ENCODE peak calls at places on chromosomes 7 and 10, in seven cellular contexts. N is HCT116, W is GM12878, Z is K562, V is H1, J is SK-N-SH, L is HepG2. A is an unnamed sample.

GRCh38 chr7:72140566-72140965 is 271.6 kb downstream of the CALN1 start:
- DNase-seq in W (no peak), V (no peak), L (no peak), Z (no peak), N (no peak), J (no peak), A (no peak)

GRCh38 chr7:157926107-157926506 is 589.3 kb downstream of the DNAJB6 start:
- DNase-seq in L (no peak), N (no peak), V (no peak), W (no peak), Z (no peak), J (no peak), A (no peak)

GRCh38 chr7:140621326-140622035 is 19.1 kb downstream of the DENND2A start:
- DNase-seq in W (no peak), V (no peak), Z (no peak), J (no peak), N (no peak), L (no peak), A (no peak)

GRCh38 chr7:116291937-116292336 is 81.6 kb downstream of the TES start:
- DNase-seq in N (no peak), J (no peak), L (no peak), W (no peak), Z (no peak), V (no peak), A (no peak)

GRCh38 chr7:2080069-2080405 is 152.7 kb downstream of the MAD1L1 start:
- DNase-seq in N (no peak), J (no peak), L (no peak), V (no peak), Z (no peak), W (no peak), A (no peak)

GRCh38 chr10:48493083-48493871 is 111.6 kb downstream of the ARHGAP22 start:
- DNase-seq in L (no peak), V (no peak), N (no peak), Z (no peak), W (no peak), J (peak), A (no peak)

GRCh38 chr10:123274513-123275182 is 120.4 kb downstream of the BUB3 start:
- DNase-seq in W (no peak), J (no peak), L (no peak), N (no peak), V (no peak), Z (no peak), A (peak)

GRCh38 chr10:78528749-78529204 is 495.1 kb downstream of the RPS24 start:
- DNase-seq in J (no peak), V (no peak), W (no peak), N (no peak), L (peak), Z (no peak), A (peak)

GRCh38 chr10:43202224-43202656 is 64.0 kb downstream of the CSGALNACT2 start:
- DNase-seq in N (peak), Z (peak), J (peak), W (no peak), L (no peak), V (no peak), A (no peak)

GRCh38 chr7:91657386-91658120 is 222.9 kb downstream of the MTERF1 start:
- DNase-seq in J (no peak), V (no peak), L (no peak), N (no peak), W (no peak), Z (no peak), A (no peak)
- TF ChIP-seq JUND in J (no peak), V (no peak), L (no peak), N (no peak), W (no peak), Z (no peak), A (no peak)

DNA sequence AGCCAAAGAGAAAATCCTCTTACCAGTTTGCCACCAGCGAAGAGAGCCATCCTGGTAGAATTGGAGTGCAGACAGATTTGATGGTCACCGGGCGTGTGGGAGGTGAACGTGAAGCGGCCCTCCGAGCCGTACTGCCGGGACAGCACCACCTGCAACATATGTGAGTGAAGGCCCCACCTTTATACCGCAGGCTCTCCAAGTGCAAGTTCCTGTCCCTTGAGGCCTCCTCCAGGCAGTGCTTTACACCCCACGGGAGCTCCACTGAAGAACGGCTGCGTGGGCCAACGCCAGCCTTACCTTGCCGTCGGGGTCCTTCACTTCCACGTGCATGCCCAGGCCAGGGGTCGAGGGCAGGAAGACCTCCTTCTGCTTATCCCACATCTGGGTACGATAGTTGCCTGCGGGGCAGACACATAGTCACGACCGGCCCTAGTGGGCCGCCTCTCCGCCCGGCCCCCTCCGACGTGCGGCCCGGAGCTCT is 565 bp downstream of the TMED4 start:
- DNase-seq in W (no peak), L (no peak), N (no peak), V (no peak), Z (peak), J (no peak), A (peak)
- TF ChIP-seq JUND in W (no peak), L (no peak), N (no peak), V (no peak), Z (no peak), J (no peak), A (no peak)

GRCh38 chr7:30411897-30412296 is 66.7 kb downstream of the NOD1 start:
- DNase-seq in N (no peak), J (no peak), V (no peak), L (no peak), W (no peak), Z (no peak), A (no peak)

GRCh38 chr7:30413864-30414263 is 64.7 kb downstream of the NOD1 start:
- DNase-seq in N (no peak), V (no peak), Z (no peak), J (no peak), L (no peak), W (no peak), A (no peak)

GRCh38 chr7:30411173-30411572 is 67.4 kb downstream of the NOD1 start:
- DNase-seq in N (no peak), Z (no peak), V (no peak), L (no peak), J (no peak), W (no peak), A (no peak)

DNA sequence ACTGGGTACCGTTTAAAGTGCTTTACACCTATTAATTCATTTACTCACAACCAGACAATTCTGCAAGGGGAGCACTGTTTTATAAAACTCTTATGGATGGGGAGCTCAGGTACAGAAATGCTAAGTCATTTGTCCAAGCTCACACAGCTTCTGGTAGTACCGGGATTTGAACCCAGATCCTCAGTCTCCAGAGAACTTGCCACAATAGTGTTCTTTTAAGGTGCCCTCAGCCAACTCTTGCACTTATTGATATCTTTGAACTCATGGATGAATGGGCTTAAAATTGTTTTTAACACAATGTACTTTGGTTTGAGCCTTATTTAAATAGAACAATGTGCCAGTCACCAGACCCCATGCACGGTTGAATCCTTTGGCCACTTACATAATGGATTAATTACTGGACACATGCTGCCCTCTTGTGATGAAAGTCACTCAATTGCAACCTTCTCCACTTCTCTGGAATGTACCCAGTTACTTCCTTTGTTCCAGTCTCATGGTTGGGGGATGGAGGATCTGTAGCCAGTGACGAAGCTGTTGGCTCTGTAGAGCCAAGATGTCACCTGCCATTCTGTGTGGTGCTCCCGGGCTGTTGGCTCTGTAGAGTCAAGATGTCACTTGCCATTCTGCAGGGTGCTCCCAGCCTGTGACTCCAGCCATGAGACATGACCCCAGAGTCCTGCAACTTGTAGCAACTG is 65.6 kb downstream of the NOD1 start:
- DNase-seq in J (peak), N (peak), Z (peak), V (no peak), W (peak), L (peak), A (peak)
- TF ChIP-seq JUND in J (no peak), N (no peak), Z (no peak), V (no peak), W (no peak), L (no peak), A (no peak)

GRCh38 chr10:132383751-132384181 is 13.2 kb upstream of the PWWP2B start:
- DNase-seq in J (no peak), L (no peak), Z (no peak), V (no peak), W (no peak), N (no peak), A (no peak)

GRCh38 chr10:132384618-132385510 is 12.1 kb upstream of the PWWP2B start:
- DNase-seq in N (no peak), J (no peak), V (no peak), Z (no peak), L (no peak), W (no peak), A (no peak)

GRCh38 chr10:132382231-132382922 is 14.6 kb upstream of the PWWP2B start:
- DNase-seq in J (no peak), V (no peak), N (no peak), W (no peak), Z (no peak), L (no peak), A (no peak)

GRCh38 chr10:132383026-132383565 is 13.9 kb upstream of the PWWP2B start:
- DNase-seq in J (no peak), L (no peak), W (no peak), V (no peak), Z (no peak), N (no peak), A (no peak)

DNA sequence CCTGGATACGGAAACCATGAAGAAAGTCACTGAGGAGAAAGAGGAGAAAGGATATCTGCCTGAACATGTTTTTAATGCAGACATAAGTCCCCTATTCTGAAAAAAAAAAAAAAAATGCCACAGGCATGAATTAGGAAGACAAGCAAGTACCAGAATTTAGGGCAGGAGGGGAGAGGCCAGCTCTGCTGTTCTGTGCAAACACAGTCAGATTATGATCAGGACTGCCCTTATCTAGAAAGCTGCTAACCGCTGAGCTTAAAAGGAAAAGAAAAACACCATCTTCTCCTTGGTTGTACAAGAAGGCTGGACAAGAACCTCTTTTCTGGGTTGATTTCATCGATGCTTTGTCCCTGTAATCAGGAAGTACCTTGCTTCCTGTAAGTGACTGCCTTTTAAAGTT is 15.3 kb upstream of the PWWP2B start:
- DNase-seq in J (no peak), V (no peak), L (no peak), N (no peak), W (no peak), Z (no peak), A (no peak)
- TF ChIP-seq JUND in J (no peak), V (no peak), L (no peak), N (no peak), W (no peak), Z (no peak), A (no peak)

GRCh38 chr7:36487756-36488336 is 98.2 kb downstream of the ANLN start:
- DNase-seq in Z (peak), J (peak), L (peak), W (peak), V (no peak), N (peak), A (peak)
- TF ChIP-seq JUND in Z (no peak), J (no peak), L (no peak), W (no peak), V (no peak), N (no peak), A (no peak)

DNA sequence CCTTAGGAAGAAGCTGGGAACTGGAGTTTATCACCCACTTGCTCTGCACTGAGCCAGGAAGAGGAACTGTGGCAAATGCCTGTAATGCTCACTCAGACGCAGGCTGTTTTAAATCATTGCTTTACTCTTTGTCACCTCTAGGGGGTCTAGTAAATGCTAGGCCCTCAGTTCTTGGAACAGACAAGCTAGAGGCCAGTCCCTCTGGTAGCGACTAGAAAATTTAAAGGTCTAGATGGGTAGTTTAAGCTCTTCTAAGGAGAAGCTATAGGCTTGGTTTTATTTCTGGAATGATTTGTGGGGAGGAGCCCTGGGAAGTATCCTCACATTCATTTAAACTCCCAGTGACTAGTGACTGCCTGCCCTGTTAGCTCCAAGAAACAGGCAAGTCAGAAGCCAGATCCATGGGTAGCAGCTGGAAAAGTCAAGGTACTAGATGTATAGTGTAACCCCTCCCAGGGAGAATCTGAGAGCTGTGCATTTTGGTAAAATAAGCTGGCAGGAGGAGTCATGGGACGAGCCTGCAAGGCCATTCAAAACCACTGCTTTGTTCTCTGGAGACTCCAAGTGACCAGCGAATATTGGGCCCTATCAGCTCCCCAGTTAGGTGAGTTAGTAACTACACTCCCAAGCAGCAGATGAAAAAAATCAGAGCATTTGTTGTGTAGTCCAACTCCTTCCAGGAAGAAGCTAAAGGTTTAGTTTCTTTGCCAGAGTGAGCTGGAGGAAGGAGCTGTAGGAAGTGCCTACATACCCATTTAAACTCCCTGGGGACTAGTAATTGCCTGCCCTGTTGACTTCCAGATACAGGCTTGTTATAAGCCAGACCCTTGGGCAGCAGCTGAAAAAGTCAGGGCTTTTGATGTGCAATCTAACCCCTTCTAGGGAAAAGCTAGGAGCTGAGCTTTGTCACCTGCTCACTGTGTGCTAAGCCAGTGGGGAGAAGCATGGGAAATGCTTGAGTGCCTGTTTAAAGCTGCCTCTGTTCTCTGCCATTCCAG is 68.9 kb downstream of the DYNC1I1 start:
- DNase-seq in L (peak), J (peak), W (no peak), Z (peak), V (no peak), N (peak), A (peak)
- TF ChIP-seq JUND in L (no peak), J (no peak), W (no peak), Z (no peak), V (no peak), N (no peak), A (no peak)